ENCODE peak calls at places on chromosome 15, in four cellular contexts. W is Peyer's patch, K is astrocyte of the spinal cord, R is breast epithelium. A is an unnamed sample.

GRCh38 chr15:52912172-52912571 is 122.0 kb upstream of the ONECUT1 start:
- DNase-seq in W (no peak), K (no peak), R (no peak), A (no peak)

GRCh38 chr15:91258436-91258779 is 158.4 kb downstream of the SV2B start:
- DNase-seq in W (no peak), K (no peak), R (no peak), A (no peak)

GRCh38 chr15:98889930-98890695 is 117.5 kb downstream of the PGPEP1L start:
- DNase-seq in K (peak), R (no peak), W (no peak), A (no peak)

GRCh38 chr15:56758770-56759449 is 25.6 kb upstream of the ZNF280D start:
- DNase-seq in R (no peak), K (peak), W (no peak), A (no peak)

GRCh38 chr15:80250614-80251504 is 1.2 kb downstream of the CTXND1 start:
- DNase-seq in K (no peak), W (no peak), R (no peak), A (no peak)

GRCh38 chr15:23467110-23467600 is 20.1 kb upstream of the GOLGA6L2 start:
- DNase-seq in K (peak), W (no peak), R (no peak), A (no peak)

GRCh38 chr15:100107606-100108225 is 234.1 kb downstream of the ADAMTS17 start:
- DNase-seq in W (peak), K (no peak), R (no peak), A (no peak)

GRCh38 chr15:67065531-67066005 is at the start of gene SMAD3:
- DNase-seq in K (peak), R (peak), W (peak), A (peak)

GRCh38 chr15:26866298-26867198 is at the start of gene GABRA5:
- DNase-seq in R (no peak), K (peak), W (no peak), A (no peak)

GRCh38 chr15:90249123-90249863 is at the start of gene TTLL13:
- DNase-seq in K (peak), W (peak), R (peak), A (peak)

GRCh38 chr15:22895465-22896190 is 57.2 kb downstream of the NIPA2 start:
- DNase-seq in R (peak), K (peak), W (peak), A (no peak)

GRCh38 chr15:68775671-68776476 is 44.8 kb downstream of the ANP32A start:
- DNase-seq in R (no peak), K (peak), W (no peak), A (peak)

GRCh38 chr15:69316281-69316680 is 17.6 kb downstream of the PAQR5 start:
- DNase-seq in R (no peak), K (no peak), W (no peak), A (no peak)

GRCh38 chr15:69826818-69827174 is 270.9 kb downstream of the TLE3 start:
- DNase-seq in R (no peak), K (no peak), W (no peak), A (no peak)

GRCh38 chr15:85296615-85297402 is 83.6 kb upstream of the AKAP13 start:
- DNase-seq in R (no peak), W (peak), K (peak), A (peak)

GRCh38 chr15:96701443-96701842 is 370.9 kb downstream of the NR2F2 start:
- DNase-seq in W (no peak), R (no peak), K (no peak), A (no peak)

GRCh38 chr15:52427804-52428203 is 100.9 kb downstream of the MYO5A start:
- DNase-seq in K (peak), W (no peak), R (no peak), A (no peak)

GRCh38 chr15:85583404-85584390 is 203.3 kb downstream of the AKAP13 start:
- DNase-seq in K (peak), W (no peak), R (no peak), A (no peak)

GRCh38 chr15:66698318-66698961 is 3.6 kb upstream of the SMAD6 start:
- DNase-seq in R (peak), W (peak), K (peak), A (peak)

GRCh38 chr15:75682181-75683135 is 30.2 kb downstream of the CSPG4 start:
- DNase-seq in K (no peak), R (no peak), W (no peak), A (no peak)

GRCh38 chr15:73723146-73723545 is 30.0 kb downstream of the INSYN1 start:
- DNase-seq in W (no peak), R (no peak), K (no peak), A (no peak)
- TF ChIP-seq CTCF in W (no peak), R (no peak), K (no peak), A (no peak)

DNA sequence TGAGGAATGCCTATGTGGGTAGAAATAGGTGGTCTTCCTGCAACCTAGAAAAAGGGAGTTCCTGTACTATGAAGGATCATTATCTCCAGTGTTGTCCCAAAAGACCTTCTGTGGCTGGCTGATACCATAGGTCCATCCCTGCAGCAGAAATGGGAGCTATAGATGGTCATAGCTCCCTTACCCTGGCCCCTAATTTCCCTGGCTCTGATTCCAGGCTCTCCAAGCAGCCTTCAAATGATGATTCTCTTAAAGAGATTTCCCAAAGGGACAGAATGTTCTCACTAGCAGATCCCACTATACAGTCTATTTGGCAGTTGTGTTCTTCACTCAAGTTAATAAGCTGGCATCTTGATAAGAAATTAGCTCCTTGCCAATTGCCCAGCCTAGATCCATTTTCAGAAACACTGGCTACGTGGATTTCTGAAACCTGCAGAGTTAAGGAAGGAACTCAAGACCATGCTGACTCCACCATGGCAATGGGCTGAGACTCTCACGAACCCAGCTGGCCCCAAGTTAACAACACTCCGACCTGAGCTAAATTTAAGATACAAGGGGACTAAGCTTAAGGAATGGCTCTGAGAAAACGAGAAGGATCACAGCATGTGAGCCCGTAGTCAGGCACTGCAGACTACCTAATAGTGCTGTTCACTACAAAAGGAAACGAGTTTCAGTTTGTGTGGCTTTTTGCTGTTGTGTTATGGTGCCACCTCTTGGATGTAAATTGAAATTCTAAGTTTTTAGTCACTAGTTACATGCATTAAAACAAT is 11.4 kb downstream of the C15orf40 start:
- DNase-seq in K (peak), W (no peak), R (no peak), A (no peak)
- TF ChIP-seq CTCF in K (peak), W (peak), R (peak), A (peak)

DNA sequence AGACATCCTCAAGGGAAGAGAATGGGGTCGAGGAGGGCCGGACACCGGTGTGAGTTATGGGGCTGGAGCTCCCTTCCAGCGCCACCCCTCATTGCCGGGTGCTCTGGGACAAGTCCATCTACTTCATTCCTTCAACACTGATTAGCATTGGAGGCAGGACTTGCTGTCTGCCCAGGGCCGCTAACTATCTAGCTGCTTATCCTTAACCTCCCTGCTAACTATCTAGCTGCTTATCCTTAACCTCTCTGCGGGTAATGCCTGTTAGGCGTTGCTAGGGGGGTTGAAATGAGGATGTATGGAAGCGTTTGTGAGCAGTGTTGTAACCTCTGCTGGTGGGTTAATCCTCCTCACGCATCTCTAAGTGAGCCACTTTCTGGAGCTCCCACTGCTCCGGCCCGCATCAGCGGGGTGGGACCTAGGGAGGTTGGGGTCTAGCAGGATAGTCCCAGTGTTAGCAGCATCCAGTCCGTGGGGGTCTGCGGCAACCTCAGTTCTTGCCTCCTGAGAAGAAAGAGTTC is 10.9 kb upstream of the CHAC1 start:
- DNase-seq in W (no peak), R (no peak), K (no peak), A (no peak)
- TF ChIP-seq CTCF in W (no peak), R (no peak), K (no peak), A (no peak)

GRCh38 chr15:42577514-42578031 is 2.2 kb downstream of the STARD9 start:
- DNase-seq in K (peak), W (no peak), R (no peak), A (no peak)

GRCh38 chr15:42576776-42577175 is 1.4 kb downstream of the STARD9 start:
- DNase-seq in R (no peak), K (no peak), W (no peak), A (no peak)

GRCh38 chr15:42576040-42576594 is 711 bp downstream of the STARD9 start:
- DNase-seq in R (no peak), K (peak), W (no peak), A (no peak)

GRCh38 chr15:42578984-42579537 is 3.7 kb downstream of the STARD9 start:
- DNase-seq in R (no peak), W (no peak), K (no peak), A (no peak)

DNA sequence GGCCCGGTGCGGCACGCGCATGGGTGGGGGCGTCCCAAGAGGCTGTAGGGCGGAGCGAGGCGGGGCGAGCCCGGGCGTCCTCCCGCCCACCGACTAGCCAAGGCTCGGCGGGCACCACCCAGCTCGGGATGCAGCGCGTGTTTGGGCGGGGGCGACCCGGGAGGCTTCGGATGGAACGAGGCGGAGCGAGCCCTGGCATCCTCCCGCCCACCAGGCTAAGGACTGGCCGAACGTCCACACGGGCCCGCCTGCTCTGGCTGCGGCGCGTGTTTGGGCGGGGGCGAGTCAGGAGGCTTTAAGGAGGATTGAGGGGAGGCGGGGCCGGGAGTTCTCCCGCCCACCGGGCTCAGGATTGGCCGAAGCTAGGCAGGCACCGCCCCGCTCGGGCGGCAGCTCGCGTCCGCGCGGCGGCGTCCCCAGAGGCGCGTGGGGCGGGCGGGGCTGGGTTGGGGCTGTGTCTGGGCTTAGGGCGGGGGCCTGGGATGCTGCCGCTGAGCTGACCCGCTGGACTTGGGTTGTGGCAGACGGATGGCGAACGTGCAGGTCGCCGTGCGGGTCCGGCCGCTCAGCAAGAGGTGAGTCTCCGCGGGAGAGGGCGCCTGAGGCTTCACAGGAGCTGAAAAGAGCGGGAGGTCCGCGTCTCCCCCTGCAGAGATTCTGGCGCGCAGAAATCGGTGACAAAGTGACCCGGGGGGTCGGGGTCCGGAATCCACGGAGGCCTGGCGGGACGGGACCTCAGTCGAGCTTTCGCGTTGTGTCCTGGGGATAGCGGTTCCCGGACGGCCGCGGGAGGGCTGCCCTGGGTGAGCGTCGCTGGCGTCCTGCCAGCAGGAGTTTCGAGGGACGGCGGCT is at the start of gene STARD9:
- DNase-seq in K (peak), R (peak), W (peak), A (peak)
- TF ChIP-seq CTCF in K (no peak), R (no peak), W (no peak), A (no peak)

DNA sequence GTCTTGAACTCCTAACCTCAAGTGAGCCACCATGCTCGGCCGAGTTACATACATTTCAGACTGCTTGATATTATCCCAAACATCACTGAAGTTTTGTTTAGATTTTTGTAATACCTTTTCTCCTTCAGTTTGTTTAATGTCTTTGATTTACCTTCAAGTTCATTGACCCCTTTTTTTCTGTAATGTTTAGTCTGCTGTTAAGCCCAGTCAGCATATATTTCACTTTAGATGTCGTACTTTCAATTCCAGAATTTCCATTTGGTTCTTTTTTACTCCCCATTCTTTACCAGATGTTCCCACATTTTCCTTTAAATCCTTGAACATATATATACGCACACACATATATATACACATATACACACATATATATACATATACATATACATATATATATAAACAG is 59.1 kb upstream of the CTDSPL2 start:
- DNase-seq in W (no peak), K (no peak), R (no peak), A (no peak)
- TF ChIP-seq CTCF in W (no peak), K (no peak), R (no peak), A (no peak)

GRCh38 chr15:25287823-25288222 is 151.0 kb downstream of the UBE3A start:
- DNase-seq in K (no peak), R (no peak), W (no peak), A (no peak)
- TF ChIP-seq CTCF in K (no peak), R (no peak), W (no peak), A (no peak)

GRCh38 chr15:62482715-62483429 is 317.8 kb upstream of the C2CD4B start:
- DNase-seq in W (no peak), K (no peak), R (no peak), A (no peak)
- TF ChIP-seq CTCF in W (no peak), K (peak), R (no peak), A (no peak)

GRCh38 chr15:72312605-72313447 is 7.1 kb downstream of the CELF6 start:
- DNase-seq in K (peak), W (peak), R (peak), A (no peak)
- TF ChIP-seq CTCF in K (peak), W (peak), R (peak), A (peak)